ENCODE peak calls at places on chromosomes 2 and 18, in seven cellular contexts. A is activated naive CD8-positive, alpha-beta T cell treated with anti-CD3 and anti-CD28 coated beads for 36 hours; I is HFFc6; F is heart left ventricle; H is T-helper 1 cell; U is GM12865; O is tibial artery. W is an unnamed sample.

GRCh38 chr18:76875390-76876330 is 53.3 kb downstream of the ZNF236 start:
- DNase-seq in U (peak), F (no peak), O (no peak), H (no peak), A (peak), I (no peak), W (no peak)

GRCh38 chr2:70258532-70258875 is 567 bp downstream of the PCYOX1 start:
- DNase-seq in O (peak), H (no peak), I (peak), U (peak), A (no peak), F (peak), W (no peak)

GRCh38 chr2:237967463-237967871 is 653 bp downstream of the UBE2F start:
- DNase-seq in F (peak), I (no peak), O (no peak), H (no peak), A (peak), U (peak), W (no peak)

GRCh38 chr2:43542285-43542933 is 53.4 kb downstream of the THADA start:
- DNase-seq in O (no peak), U (peak), H (no peak), A (no peak), I (peak), F (no peak), W (no peak)

GRCh38 chr2:241265506-241265905 is 50.0 kb downstream of the HDLBP start:
- DNase-seq in O (no peak), F (no peak), H (no peak), I (no peak), U (no peak), A (no peak), W (no peak)

GRCh38 chr2:88545118-88545517 is 82.1 kb downstream of the EIF2AK3 start:
- DNase-seq in U (peak), F (no peak), A (no peak), O (no peak), I (peak), H (no peak), W (no peak)

GRCh38 chr2:102147935-102148334 is 5.4 kb downstream of the IL1R1 start:
- DNase-seq in O (peak), U (peak), I (no peak), H (no peak), F (no peak), A (peak), W (no peak)

GRCh38 chr2:13821255-13821880 is 811.1 kb upstream of the LRATD1 start:
- DNase-seq in U (no peak), A (no peak), H (no peak), F (no peak), O (no peak), I (peak), W (peak)

GRCh38 chr2:240885980-240886565 is 9.9 kb downstream of the MAB21L4 start:
- DNase-seq in U (no peak), F (no peak), O (no peak), H (no peak), I (no peak), A (no peak), W (no peak)

GRCh38 chr2:72041638-72042111 is 106.0 kb downstream of the CYP26B1 start:
- DNase-seq in F (no peak), U (no peak), O (no peak), I (no peak), H (no peak), A (no peak), W (no peak)

GRCh38 chr18:46220116-46220515 is 115.9 kb downstream of the HAUS1 start:
- DNase-seq in A (no peak), I (peak), U (no peak), H (no peak), O (no peak), F (no peak), W (peak)

GRCh38 chr2:226771067-226771466 is 28.6 kb downstream of the IRS1 start:
- DNase-seq in I (no peak), F (peak), O (no peak), U (no peak), H (no peak), A (no peak), W (no peak)

GRCh38 chr2:45964226-45964841 is 312.9 kb downstream of the PRKCE start:
- DNase-seq in I (peak), A (no peak), H (no peak), U (no peak), F (peak), O (peak), W (peak)

GRCh38 chr2:99980200-99980599 is 162.2 kb downstream of the AFF3 start:
- DNase-seq in H (no peak), F (no peak), I (no peak), U (no peak), A (no peak), O (no peak), W (no peak)

GRCh38 chr18:35982404-35983114 is 10.1 kb downstream of the RMP24 start:
- DNase-seq in F (no peak), U (no peak), O (no peak), I (peak), A (no peak), H (no peak), W (no peak)

GRCh38 chr2:224569654-224570053 is 15.5 kb downstream of the CUL3 start:
- DNase-seq in I (no peak), O (no peak), U (no peak), F (no peak), H (no peak), A (no peak), W (no peak)

GRCh38 chr18:55321268-55322175 is 266.5 kb downstream of the TCF4 start:
- DNase-seq in O (peak), H (no peak), I (peak), F (peak), A (peak), U (peak), W (peak)

GRCh38 chr2:174577967-174578589 is 19.5 kb downstream of the WIPF1 start:
- DNase-seq in U (peak), O (no peak), I (peak), H (no peak), F (no peak), A (no peak), W (peak)

GRCh38 chr2:42360493-42360889 is 526 bp downstream of the COX7A2L start:
- DNase-seq in H (no peak), I (no peak), U (no peak), F (no peak), O (no peak), A (no peak), W (no peak)

GRCh38 chr2:236875906-236876505 is 209.7 kb upstream of the COPS8 start:
- DNase-seq in O (no peak), H (no peak), I (no peak), U (no peak), F (no peak), A (no peak), W (no peak)

GRCh38 chr2:152176113-152176714 is 651 bp upstream of the STAM2 start:
- DNase-seq in U (peak), F (no peak), O (no peak), I (peak), H (no peak), A (no peak), W (no peak)

GRCh38 chr18:57434536-57435494 is at the start of gene ONECUT2:
- DNase-seq in I (peak), F (peak), A (peak), H (no peak), O (peak), U (peak), W (peak)